ENCODE peak calls at places on chromosome 2, in six cellular contexts. B, T, G, F, Y and C are unnamed samples.

GRCh38 chr2:112870851-112871830 is 34.6 kb upstream of the IL1B start:
- DNase-seq in B (no peak), T (no peak), G (no peak), F (no peak), Y (no peak), C (no peak)

GRCh38 chr2:187138240-187138639 is 289.3 kb upstream of the ZSWIM2 start:
- DNase-seq in B (peak), T (peak), G (no peak), F (peak), Y (peak), C (no peak)

GRCh38 chr2:9366041-9366440 is 57.3 kb downstream of the ITGB1BP1 start:
- DNase-seq in B (no peak), T (no peak), G (no peak), F (no peak), Y (no peak), C (no peak)

GRCh38 chr2:200585730-200586643 is at the start of gene AOX1:
- DNase-seq in B (peak), T (peak), G (peak), F (peak), Y (no peak), C (peak)

GRCh38 chr2:206798009-206798408 is 32.6 kb downstream of the FASTKD2 start:
- DNase-seq in B (no peak), T (no peak), G (no peak), F (no peak), Y (no peak), C (no peak)

GRCh38 chr2:111898703-111899514 is 502 bp downstream of the MERTK start:
- DNase-seq in B (no peak), T (no peak), G (peak), F (no peak), Y (peak), C (peak)

GRCh38 chr2:109238580-109238979 is 109.6 kb downstream of the SH3RF3 start:
- DNase-seq in B (no peak), T (peak), G (no peak), F (no peak), Y (no peak), C (no peak)

GRCh38 chr2:231512222-231512621 is 18.0 kb downstream of the NMUR1 start:
- DNase-seq in B (no peak), T (no peak), G (no peak), F (peak), Y (no peak), C (no peak)

GRCh38 chr2:7766302-7766701 is 849.1 kb downstream of the RNF144A start:
- DNase-seq in B (no peak), T (no peak), G (no peak), F (no peak), Y (no peak), C (no peak)

GRCh38 chr2:236168110-236169067 is at the start of gene GBX2:
- DNase-seq in B (peak), T (no peak), G (no peak), F (peak), Y (peak), C (peak)

GRCh38 chr2:134435505-134435904 is 181.6 kb downstream of the MGAT5 start:
- DNase-seq in B (no peak), T (no peak), G (no peak), F (no peak), Y (no peak), C (no peak)

GRCh38 chr2:158253170-158253569 is 151.5 kb downstream of the UPP2 start:
- DNase-seq in B (no peak), T (no peak), G (no peak), F (no peak), Y (no peak), C (no peak)

GRCh38 chr2:217127744-217128143 is 267.9 kb upstream of the TNP1 start:
- DNase-seq in B (no peak), T (no peak), G (no peak), F (no peak), Y (no peak), C (no peak)

GRCh38 chr2:162065767-162066166 is 8.2 kb downstream of the DPP4 start:
- DNase-seq in B (no peak), T (no peak), G (no peak), F (no peak), Y (no peak), C (no peak)